ENCODE peak calls at places on chromosomes 7 and 10, in four cellular contexts. B is mesendoderm, I is H9, S is H1. Y is an unnamed sample.

GRCh38 chr10:51643734-51644133 is 55.7 kb downstream of the CSTF2T start:
- DNase-seq in B (no peak), I (no peak), S (no peak), Y (no peak)

GRCh38 chr7:111357691-111358090 is 204.6 kb downstream of the IMMP2L start:
- DNase-seq in B (no peak), I (no peak), S (no peak), Y (peak)

GRCh38 chr7:26492816-26493215 is 201.2 kb downstream of the SNX10 start:
- DNase-seq in B (no peak), I (no peak), S (no peak), Y (no peak)

GRCh38 chr10:124372906-124373305 is 45.8 kb downstream of the OAT start:
- DNase-seq in B (no peak), I (no peak), S (no peak), Y (no peak)

GRCh38 chr10:72455889-72456588 is 101.3 kb upstream of the DNAJB12 start:
- DNase-seq in B (peak), I (no peak), S (no peak), Y (peak)

GRCh38 chr7:120925392-120925791 is 25.2 kb upstream of the ING3 start:
- DNase-seq in B (peak), I (no peak), S (no peak), Y (peak)

GRCh38 chr7:147804032-147804431 is 786.5 kb upstream of the C7orf33 start:
- DNase-seq in B (no peak), I (no peak), S (no peak), Y (no peak)

GRCh38 chr7:8040768-8041369 is 72.3 kb downstream of the GLCCI1 start:
- DNase-seq in B (no peak), I (no peak), S (no peak), Y (no peak)

GRCh38 chr10:106213493-106213892 is 951.0 kb downstream of the SORCS1 start:
- DNase-seq in B (no peak), I (no peak), S (no peak), Y (no peak)

GRCh38 chr7:158479021-158479679 is 108.5 kb downstream of the PTPRN2 start:
- DNase-seq in B (no peak), I (no peak), S (no peak), Y (no peak)

GRCh38 chr7:54908760-54909438 is 109.9 kb upstream of the EGFR start:
- DNase-seq in B (no peak), I (no peak), S (no peak), Y (peak)

GRCh38 chr10:86227501-86228258 is 138.9 kb downstream of the GRID1 start:
- DNase-seq in B (no peak), I (no peak), S (no peak), Y (no peak)

GRCh38 chr10:132183046-132183445 is 3.7 kb upstream of the DPYSL4 start:
- DNase-seq in B (no peak), I (no peak), S (no peak), Y (no peak)

GRCh38 chr7:158973440-158973839 is 117.1 kb downstream of the DYNC2I1 start:
- DNase-seq in B (peak), I (peak), S (peak), Y (no peak)

GRCh38 chr10:124727389-124727960 is 16.7 kb downstream of the FAM53B start:
- DNase-seq in B (no peak), I (no peak), S (no peak), Y (no peak)

GRCh38 chr7:598899-599298 is 79.3 kb upstream of the PDGFA start:
- DNase-seq in B (no peak), I (no peak), S (no peak), Y (no peak)

GRCh38 chr7:95527776-95528250 is 42.1 kb downstream of the ASB4 start:
- DNase-seq in B (peak), I (peak), S (no peak), Y (no peak)
- H3K56ac ChIP-seq in B (peak), I (no peak), S (no peak), Y (no peak)

DNA sequence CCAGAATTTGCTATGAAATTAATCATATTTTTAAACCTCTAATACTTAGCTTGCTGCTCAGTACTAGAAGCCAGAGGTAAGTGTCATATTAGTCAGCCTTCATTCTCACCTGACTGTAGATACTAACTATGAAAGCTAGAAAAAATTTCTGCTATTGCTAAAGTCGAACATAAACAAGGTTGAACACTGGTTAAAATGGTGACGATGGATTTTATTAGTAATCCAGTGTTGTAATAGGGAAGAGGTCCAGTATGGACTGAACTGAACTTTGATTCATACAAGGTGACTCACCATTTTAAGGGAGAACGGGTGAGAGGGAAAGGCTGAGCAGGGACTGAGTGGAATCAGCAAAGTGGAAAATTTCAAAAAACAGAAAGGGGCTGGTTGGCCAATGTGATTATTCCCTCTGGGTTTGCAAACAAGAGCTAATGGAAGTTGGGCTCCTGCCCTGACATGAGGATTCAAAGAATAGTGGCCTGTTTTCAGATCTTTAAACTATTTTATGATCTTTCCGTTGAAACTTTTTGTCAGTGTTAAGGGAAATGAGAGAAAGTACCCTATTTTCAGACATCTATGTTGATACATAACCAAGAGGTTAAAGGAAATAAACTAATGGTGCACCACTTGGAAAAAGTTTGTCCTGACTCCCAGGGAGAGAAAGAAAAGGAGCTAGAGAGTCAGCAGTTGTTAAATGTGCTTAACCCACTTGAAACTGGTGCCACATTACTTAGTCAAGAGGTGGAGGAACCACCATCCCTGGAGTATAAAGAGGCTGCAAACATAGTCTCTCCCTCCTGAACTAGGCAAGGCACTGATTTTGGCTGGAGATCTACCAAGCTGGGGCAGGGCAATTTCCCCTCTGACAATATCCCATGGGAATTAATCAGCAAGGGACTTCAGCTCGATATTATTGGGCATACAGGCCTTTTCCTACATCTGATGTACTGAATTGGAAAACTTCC is 15.3 kb upstream of the AKR1C1 start:
- DNase-seq in B (no peak), I (no peak), S (no peak), Y (peak)
- H3K56ac ChIP-seq in B (no peak), I (no peak), S (no peak), Y (peak)

GRCh38 chr10:23974886-23975830 is 233.8 kb upstream of the KIAA1217 start:
- DNase-seq in B (peak), I (no peak), S (no peak), Y (no peak)
- H3K56ac ChIP-seq in B (no peak), I (no peak), S (no peak), Y (no peak)

GRCh38 chr7:18241543-18242231 is 214.0 kb upstream of the PRPS1L1 start:
- DNase-seq in B (peak), I (peak), S (no peak), Y (no peak)

GRCh38 chr7:18234519-18234918 is 206.9 kb upstream of the PRPS1L1 start:
- DNase-seq in B (no peak), I (no peak), S (no peak), Y (no peak)

GRCh38 chr7:18235819-18236218 is 208.2 kb upstream of the PRPS1L1 start:
- DNase-seq in B (no peak), I (no peak), S (no peak), Y (no peak)

GRCh38 chr7:18239212-18239611 is 211.6 kb upstream of the PRPS1L1 start:
- DNase-seq in B (no peak), I (no peak), S (no peak), Y (no peak)
- H3K56ac ChIP-seq in B (no peak), I (no peak), S (no peak), Y (no peak)

GRCh38 chr7:43385856-43386255 is 197.1 kb upstream of the STK17A start:
- DNase-seq in B (no peak), I (no peak), S (no peak), Y (peak)
- H3K56ac ChIP-seq in B (no peak), I (no peak), S (no peak), Y (no peak)

GRCh38 chr7:27802977-27803376 is 63.0 kb downstream of the TAX1BP1 start:
- DNase-seq in B (no peak), I (no peak), S (no peak), Y (no peak)

GRCh38 chr7:27793780-27794179 is 53.8 kb downstream of the TAX1BP1 start:
- DNase-seq in B (no peak), I (no peak), S (no peak), Y (peak)

GRCh38 chr7:27804139-27804538 is 64.2 kb downstream of the TAX1BP1 start:
- DNase-seq in B (no peak), I (no peak), S (no peak), Y (no peak)

GRCh38 chr7:27795977-27796376 is 56.0 kb downstream of the TAX1BP1 start:
- DNase-seq in B (no peak), I (no peak), S (no peak), Y (no peak)

DNA sequence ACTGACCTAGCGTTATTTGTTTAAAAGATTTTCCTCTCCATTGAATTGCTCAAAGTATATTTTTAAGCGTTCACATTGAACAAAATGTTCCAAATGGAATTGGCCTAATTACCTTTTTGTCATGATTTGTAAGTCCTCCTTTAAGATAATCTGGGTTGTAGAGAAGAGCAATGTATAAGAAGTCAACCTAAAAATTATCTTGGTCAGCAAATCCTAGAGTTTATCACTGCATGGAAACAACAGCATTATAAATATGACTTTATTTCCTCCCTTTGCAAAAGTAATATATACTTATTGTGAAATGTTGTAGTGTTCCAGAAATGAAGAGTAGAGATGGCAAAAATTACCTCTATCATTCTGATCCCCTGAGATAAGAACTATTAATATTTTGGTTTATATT is 59.2 kb downstream of the TAX1BP1 start:
- DNase-seq in B (no peak), I (no peak), S (no peak), Y (no peak)
- H3K56ac ChIP-seq in B (no peak), I (no peak), S (no peak), Y (no peak)

DNA sequence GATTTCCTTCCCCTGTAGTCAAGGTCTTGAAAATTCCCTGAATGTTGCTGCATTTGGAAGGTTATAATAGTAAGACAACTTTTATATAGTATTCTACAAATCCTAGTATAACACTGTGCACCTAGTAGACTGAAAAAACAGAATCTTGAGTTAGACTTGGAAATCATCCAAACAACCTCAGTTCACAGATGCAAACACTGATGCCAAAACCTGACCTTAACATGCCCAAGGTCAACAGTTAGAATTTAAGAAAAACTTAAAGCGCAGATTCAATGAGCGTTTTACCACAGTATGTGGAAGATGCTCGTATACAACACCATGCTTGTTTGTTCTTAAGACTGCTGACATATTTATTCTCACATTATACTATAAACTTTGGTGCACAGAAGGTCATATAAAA is 3.0 kb downstream of the PIP4K2A start:
- DNase-seq in B (no peak), I (no peak), S (no peak), Y (no peak)
- H3K56ac ChIP-seq in B (no peak), I (no peak), S (no peak), Y (no peak)

GRCh38 chr7:156206174-156206573 is 393.9 kb upstream of the SHH start:
- DNase-seq in B (no peak), I (no peak), S (no peak), Y (no peak)
- H3K56ac ChIP-seq in B (no peak), I (no peak), S (no peak), Y (no peak)